ENCODE peak calls at places on chromosomes 6 and 20, in ten cellular contexts. F, J, D, E, Q, A, H, O, R and W are unnamed samples.

GRCh38 chr6:83474309-83474708 is 38.0 kb upstream of the PRSS35 start:
- DNase-seq in F (peak; percentile 10), J (no peak), D (peak; percentile 34), E (no peak), Q (no peak), A (peak; percentile 10), H (no peak), O (no peak), R (no peak), W (no peak)

GRCh38 chr6:118663993-118664985 is 12.9 kb upstream of the CEP85L start:
- DNase-seq in F (no peak), J (no peak), D (no peak), E (peak; percentile 23), Q (no peak), A (no peak), H (no peak), O (no peak), R (no peak), W (no peak)

GRCh38 chr6:128597956-128598355 is 77.6 kb upstream of the PTPRK start:
- DNase-seq in F (no peak), J (no peak), D (no peak), E (no peak), Q (no peak), A (no peak), H (no peak), O (no peak), R (peak; percentile 48), W (no peak)

GRCh38 chr6:57267586-57268293 is 45.6 kb upstream of the RAB23 start:
- DNase-seq in F (peak; percentile 25), J (no peak), D (peak; percentile 99), E (peak; percentile 96), Q (peak; percentile 42), A (peak; percentile 83), H (no peak), O (peak; percentile 79), R (peak; percentile 88), W (peak; percentile 50)

GRCh38 chr6:11999245-11999644 is 12.9 kb upstream of the HIVEP1 start:
- DNase-seq in F (no peak), J (no peak), D (peak; percentile 71), E (no peak), Q (no peak), A (no peak), H (no peak), O (no peak), R (no peak), W (no peak)

GRCh38 chr6:109069746-109070145 is 24.9 kb downstream of the SESN1 start:
- DNase-seq in F (no peak), J (no peak), D (no peak), E (peak; percentile 22), Q (no peak), A (no peak), H (no peak), O (no peak), R (no peak), W (no peak)

GRCh38 chr6:1538810-1539482 is 70.8 kb upstream of the FOXC1 start:
- DNase-seq in F (peak; percentile 25), J (peak; percentile 77), D (no peak), E (no peak), Q (no peak), A (no peak), H (no peak), O (no peak), R (no peak), W (no peak)

GRCh38 chr6:119061215-119061614 is 17.2 kb downstream of the FAM184A start:
- DNase-seq in F (no peak), J (no peak), D (no peak), E (no peak), Q (no peak), A (no peak), H (no peak), O (no peak), R (no peak), W (no peak)

GRCh38 chr20:62927128-62927705 is 912 bp upstream of the DIDO1 start:
- DNase-seq in F (no peak), J (no peak), D (no peak), E (no peak), Q (peak; percentile 54), A (no peak), H (no peak), O (no peak), R (no peak), W (no peak)

GRCh38 chr6:112802154-112802553 is 455.0 kb downstream of the RFPL4B start:
- DNase-seq in F (no peak), J (no peak), D (peak; percentile 96), E (peak; percentile 93), Q (no peak), A (peak; percentile 7), H (no peak), O (no peak), R (no peak), W (no peak)

GRCh38 chr6:157061770-157062594 is 261.3 kb downstream of the TMEM242 start:
- DNase-seq in F (no peak), J (no peak), D (no peak), E (no peak), Q (no peak), A (no peak), H (no peak), O (no peak), R (no peak), W (no peak)

GRCh38 chr20:17671051-17671450 is 11.0 kb downstream of the RRBP1 start:
- DNase-seq in F (no peak), J (no peak), D (no peak), E (no peak), Q (no peak), A (no peak), H (no peak), O (no peak), R (no peak), W (no peak)
- H3K36me3 ChIP-seq in F (no peaks in the 10 kb centered on the region), J (no peaks in the 10 kb centered on the region), D (peaks cover 33% of the 10 kb centered on the region), E (peaks cover 18% of the 10 kb centered on the region), Q (peaks cover 18% of the 10 kb centered on the region), A (peaks cover 9% of the 10 kb centered on the region), H (no peaks in the 10 kb centered on the region), O (peaks cover 2% of the 10 kb centered on the region), R (peaks cover 5% of the 10 kb centered on the region), W (peaks cover 16% of the 10 kb centered on the region)

GRCh38 chr20:35005463-35005961 is 49.8 kb downstream of the MYH7B start:
- DNase-seq in F (no peak), J (peak; percentile 26), D (no peak), E (no peak), Q (peak; percentile 35), A (no peak), H (peak; percentile 43), O (no peak), R (no peak), W (no peak)

GRCh38 chr20:35004749-35005462 is 49.2 kb downstream of the MYH7B start:
- DNase-seq in F (no peak), J (peak; percentile 35), D (no peak), E (no peak), Q (peak; percentile 40), A (no peak), H (peak; percentile 21), O (no peak), R (no peak), W (no peak)

GRCh38 chr20:35003211-35004031 is 47.8 kb downstream of the MYH7B start:
- DNase-seq in F (no peak), J (peak; percentile 44), D (no peak), E (no peak), Q (peak; percentile 45), A (no peak), H (peak; percentile 52), O (no peak), R (no peak), W (no peak)

GRCh38 chr20:35002426-35003210 is 47.0 kb downstream of the MYH7B start:
- DNase-seq in F (no peak), J (no peak), D (no peak), E (no peak), Q (peak; percentile 42), A (no peak), H (peak; percentile 41), O (no peak), R (no peak), W (no peak)

DNA sequence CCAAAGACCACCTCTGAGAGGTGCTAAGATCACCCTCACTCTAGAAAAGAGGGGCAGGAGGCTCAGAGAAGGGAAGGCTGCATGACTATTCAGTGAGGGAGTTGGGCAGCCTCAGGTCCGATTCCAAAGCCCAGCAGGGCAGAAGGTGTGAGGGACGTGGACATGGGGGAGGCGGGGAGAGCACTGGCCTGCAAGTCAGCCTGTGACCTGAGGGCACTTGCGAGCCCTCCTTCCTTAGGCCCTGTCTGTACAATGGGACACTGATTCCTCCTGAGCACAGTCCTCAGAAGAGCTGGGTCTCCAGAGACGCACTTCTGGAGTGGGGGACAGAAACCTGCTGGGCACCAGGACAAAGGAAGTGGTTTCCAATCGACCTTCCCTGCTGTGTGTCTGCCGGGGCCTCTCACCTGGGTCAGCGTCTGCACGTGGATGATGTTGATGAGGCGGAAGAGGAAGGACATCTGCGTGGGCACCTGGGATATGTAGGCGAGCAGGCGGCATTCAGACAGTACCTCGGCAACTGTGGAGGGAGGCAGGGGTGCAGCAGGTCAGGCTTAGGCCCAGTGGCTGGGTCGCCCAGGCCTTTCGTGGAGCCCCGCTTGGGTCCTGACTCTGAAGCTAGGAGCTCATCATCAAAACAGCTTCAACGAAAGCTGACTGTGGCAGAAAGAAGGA is 48.5 kb downstream of the MYH7B start:
- DNase-seq in F (no peak), J (peak; percentile 37), D (no peak), E (no peak), Q (peak; percentile 45), A (no peak), H (peak; percentile 52), O (no peak), R (no peak), W (no peak)
- H3K36me3 ChIP-seq in F (peaks cover 15% of the 10 kb centered on the region), J (peaks cover 100% of the 10 kb centered on the region), D (peaks cover 95% of the 10 kb centered on the region), E (peaks cover 100% of the 10 kb centered on the region), Q (peaks cover 40% of the 10 kb centered on the region), A (peaks cover 51% of the 10 kb centered on the region), H (peaks cover 100% of the 10 kb centered on the region), O (peaks cover 19% of the 10 kb centered on the region), R (peaks cover 6% of the 10 kb centered on the region), W (no peaks in the 10 kb centered on the region)

DNA sequence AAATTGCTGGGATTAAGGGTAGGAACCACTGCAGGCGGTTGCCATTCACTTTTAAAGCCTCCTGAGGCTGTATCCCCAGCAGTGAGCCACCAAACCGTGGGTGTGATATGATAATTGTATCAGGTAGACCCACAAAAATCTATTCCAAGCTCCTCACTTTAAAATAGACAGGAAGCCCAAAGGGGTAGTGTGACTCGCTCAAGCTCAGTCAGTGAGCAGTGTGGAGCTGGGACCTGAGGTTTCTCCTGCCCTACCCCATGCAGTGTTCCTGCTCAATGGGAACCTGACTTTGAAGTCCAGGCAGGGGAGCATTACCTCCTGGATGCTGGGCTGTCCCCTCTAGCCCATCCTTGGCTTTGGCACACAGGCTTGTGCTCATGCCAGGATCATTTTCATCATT is 14.9 kb upstream of the MAPRE1 start:
- DNase-seq in F (no peak), J (no peak), D (no peak), E (no peak), Q (no peak), A (no peak), H (no peak), O (peak; percentile 41), R (no peak), W (no peak)
- H3K36me3 ChIP-seq in F (no peaks in the 10 kb centered on the region), J (peaks cover 4% of the 10 kb centered on the region), D (peaks cover 29% of the 10 kb centered on the region), E (no peaks in the 10 kb centered on the region), Q (peaks cover 15% of the 10 kb centered on the region), A (no peaks in the 10 kb centered on the region), H (peaks cover 15% of the 10 kb centered on the region), O (peaks cover 57% of the 10 kb centered on the region), R (peaks cover 3% of the 10 kb centered on the region), W (no peaks in the 10 kb centered on the region)

DNA sequence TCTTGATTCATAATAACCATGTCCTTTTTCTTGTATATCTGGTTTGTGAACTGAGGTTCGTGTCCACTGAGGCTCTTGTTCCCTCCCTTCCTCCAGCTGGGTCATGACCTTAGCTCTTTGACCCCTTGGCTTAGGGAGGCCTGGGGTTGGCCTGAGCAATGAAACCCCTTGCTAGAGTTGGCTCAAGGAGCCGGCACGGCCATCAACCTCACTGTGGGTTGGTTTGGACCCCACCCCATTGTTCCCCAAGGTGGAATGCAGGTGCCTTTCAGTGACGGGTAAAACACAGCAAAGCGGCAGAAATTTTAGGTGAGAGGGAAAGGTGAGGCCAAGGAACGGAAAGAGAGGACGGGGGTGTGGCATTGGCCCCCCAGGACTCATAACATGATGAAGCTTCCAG is 44.5 kb upstream of the PHACTR3 start:
- DNase-seq in F (no peak), J (no peak), D (no peak), E (no peak), Q (no peak), A (no peak), H (no peak), O (no peak), R (no peak), W (no peak)
- H3K36me3 ChIP-seq in F (no peaks in the 10 kb centered on the region), J (no peaks in the 10 kb centered on the region), D (no peaks in the 10 kb centered on the region), E (no peaks in the 10 kb centered on the region), Q (no peaks in the 10 kb centered on the region), A (no peaks in the 10 kb centered on the region), H (no peaks in the 10 kb centered on the region), O (no peaks in the 10 kb centered on the region), R (no peaks in the 10 kb centered on the region), W (no peaks in the 10 kb centered on the region)